ENCODE peak calls at places on chromosomes 5 and 9, in six cellular contexts. F is anterior cingulate cortex; Z is amniotic stem cell; U is CD8-positive, alpha-beta T cell; M is stimulated activated CD8-positive, alpha-beta memory T cell treated with anti-CD3 and anti-CD28 coated beads, Interleukin-4, amount 100 ng/mL, for 1 hour; L is neuronal stem cell. P is an unnamed sample.

GRCh38 chr5:56072863-56073777 is 78.4 kb upstream of the IL6ST start:
- DNase-seq in F (no peak), Z (no peak), U (no peak), M (no peak), L (no peak), P (no peak)

GRCh38 chr5:102223542-102224444 is 72.3 kb downstream of the SLCO4C1 start:
- DNase-seq in F (no peak), Z (no peak), U (no peak), M (no peak), L (peak), P (peak)

GRCh38 chr9:122807271-122807900 is 7.5 kb downstream of the OR1K1 start:
- DNase-seq in F (no peak), Z (no peak), U (no peak), M (no peak), L (no peak), P (no peak)

GRCh38 chr5:149839761-149840160 is 104.8 kb downstream of the PDE6A start:
- DNase-seq in F (no peak), Z (no peak), U (no peak), M (no peak), L (no peak), P (peak)

GRCh38 chr9:764105-764524 is 77.4 kb upstream of the DMRT1 start:
- DNase-seq in F (no peak), Z (no peak), U (peak), M (no peak), L (peak), P (peak)

GRCh38 chr9:116389546-116390305 is 236.1 kb downstream of the PAPPA start:
- DNase-seq in F (no peak), Z (no peak), U (no peak), M (no peak), L (no peak), P (no peak)

GRCh38 chr9:12604154-12604825 is 88.9 kb upstream of the TYRP1 start:
- DNase-seq in F (no peak), Z (no peak), U (no peak), M (no peak), L (no peak), P (peak)

GRCh38 chr5:174091006-174091578 is 45.6 kb downstream of the NSG2 start:
- DNase-seq in F (peak), Z (no peak), U (no peak), M (no peak), L (no peak), P (no peak)

GRCh38 chr5:139342423-139342723 is 719 bp downstream of the PAIP2 start:
- DNase-seq in F (no peak), Z (no peak), U (no peak), M (no peak), L (no peak), P (no peak)

GRCh38 chr5:6717687-6718086 is 4.5 kb downstream of the TENT4A start:
- DNase-seq in F (no peak), Z (no peak), U (peak), M (no peak), L (no peak), P (no peak)

GRCh38 chr9:21996438-21996837 is 1.8 kb downstream of the CDKN2B-AS1 start:
- DNase-seq in F (no peak), Z (no peak), U (no peak), M (no peak), L (no peak), P (no peak)

GRCh38 chr5:139709587-139710369 is 61.6 kb downstream of the CXXC5 start:
- DNase-seq in F (no peak), Z (no peak), U (peak), M (no peak), L (peak), P (no peak)

GRCh38 chr9:72297516-72297915 is 67.5 kb downstream of the ZFAND5 start:
- DNase-seq in F (no peak), Z (no peak), U (no peak), M (no peak), L (no peak), P (no peak)

GRCh38 chr5:83026930-83027687 is 50.1 kb downstream of the TMEM167A start:
- DNase-seq in F (no peak), Z (no peak), U (no peak), M (no peak), L (peak), P (no peak)

GRCh38 chr5:122471752-122472061 is 159.7 kb downstream of the SNCAIP start:
- DNase-seq in F (no peak), Z (no peak), U (no peak), M (no peak), L (no peak), P (no peak)

GRCh38 chr5:156169495-156169894 is 157.5 kb upstream of the SGCD start:
- DNase-seq in F (no peak), Z (no peak), U (no peak), M (no peak), L (no peak), P (no peak)

GRCh38 chr5:160242140-160242539 is 12.8 kb downstream of the FABP6 start:
- DNase-seq in F (no peak), Z (no peak), U (no peak), M (no peak), L (no peak), P (no peak)

GRCh38 chr5:114544561-114544960 is 182.7 kb downstream of the KCNN2 start:
- DNase-seq in F (no peak), Z (no peak), U (no peak), M (no peak), L (no peak), P (no peak)

GRCh38 chr5:65986796-65987195 is 60.4 kb downstream of the ERBIN start:
- DNase-seq in F (no peak), Z (no peak), U (no peak), M (no peak), L (no peak), P (no peak)

GRCh38 chr9:86868611-86869010 is 78.7 kb downstream of the GAS1 start:
- DNase-seq in F (no peak), Z (no peak), U (no peak), M (no peak), L (no peak), P (no peak)

GRCh38 chr5:42965934-42966333 is 74.2 kb downstream of the ANXA2R start:
- DNase-seq in F (no peak), Z (no peak), U (no peak), M (no peak), L (no peak), P (no peak)

GRCh38 chr5:83095973-83096539 is 18.7 kb downstream of the XRCC4 start:
- DNase-seq in F (no peak), Z (peak), U (no peak), M (no peak), L (no peak), P (peak)

GRCh38 chr5:142869883-142870282 is 99.7 kb downstream of the ARHGAP26 start:
- DNase-seq in F (no peak), Z (no peak), U (no peak), M (no peak), L (no peak), P (no peak)

GRCh38 chr5:88883059-88883565 is at the start of gene MEF2C:
- DNase-seq in F (peak), Z (peak), U (no peak), M (no peak), L (peak), P (peak)

GRCh38 chr5:130135506-130135905 is 231.2 kb downstream of the CHSY3 start:
- DNase-seq in F (no peak), Z (peak), U (no peak), M (no peak), L (no peak), P (peak)

GRCh38 chr5:6758201-6758600 is 45.0 kb downstream of the TENT4A start:
- DNase-seq in F (no peak), Z (no peak), U (no peak), M (no peak), L (no peak), P (no peak)

GRCh38 chr5:93755716-93756115 is 14.3 kb upstream of the POU5F2 start:
- DNase-seq in F (no peak), Z (no peak), U (no peak), M (no peak), L (no peak), P (no peak)

GRCh38 chr5:26877154-26877553 is 161.2 kb downstream of the CDH9 start:
- DNase-seq in F (no peak), Z (no peak), U (no peak), M (no peak), L (no peak), P (no peak)